ENCODE peak calls at places on chromosome 10, in five cellular contexts. One of them, this sample, is unnamed.
A peak's percentile ranks its signal among the peaks of the same experiment; 100 is the strongest.

GRCh38 chr10:113042961-113043360 is 92.9 kb downstream of the TCF7L2 start:
- DNase-seq in foreskin fibroblast: no peak
- DNase-seq in MM.1S: no peak
- DNase-seq in kidney epithelial cell: no peak
- DNase-seq in colonic mucosa: no peak
- DNase-seq in this sample: no peak

GRCh38 chr10:478471-479245 is 210.8 kb downstream of the DIP2C start:
- DNase-seq in MM.1S: no peak
- DNase-seq in foreskin fibroblast: no peak
- DNase-seq in colonic mucosa: no peak
- DNase-seq in kidney epithelial cell: no peak
- DNase-seq in this sample: no peak

GRCh38 chr10:44902838-44903545 is 8.1 kb upstream of the TMEM72 start:
- DNase-seq in foreskin fibroblast: no peak
- DNase-seq in colonic mucosa: no peak
- DNase-seq in kidney epithelial cell: no peak
- DNase-seq in MM.1S: no peak
- DNase-seq in this sample: no peak

GRCh38 chr10:19954601-19955000 is 138.4 kb downstream of the PLXDC2 start:
- DNase-seq in colonic mucosa: no peak
- DNase-seq in MM.1S: no peak
- DNase-seq in foreskin fibroblast: no peak
- DNase-seq in kidney epithelial cell: no peak
- DNase-seq in this sample: no peak

GRCh38 chr10:2980116-2980515 is 87.2 kb upstream of the PFKP start:
- DNase-seq in MM.1S: no peak
- DNase-seq in kidney epithelial cell: no peak
- DNase-seq in foreskin fibroblast: no peak
- DNase-seq in colonic mucosa: no peak
- DNase-seq in this sample: no peak

GRCh38 chr10:120477723-120478270 is 20.8 kb downstream of the PLPP4 start:
- DNase-seq in colonic mucosa: no peak
- DNase-seq in MM.1S: no peak
- DNase-seq in kidney epithelial cell: no peak
- DNase-seq in foreskin fibroblast: no peak
- DNase-seq in this sample: no peak

GRCh38 chr10:82282782-82283456 is 407.9 kb downstream of the NRG3 start:
- DNase-seq in kidney epithelial cell: no peak
- DNase-seq in colonic mucosa: no peak
- DNase-seq in MM.1S: no peak
- DNase-seq in foreskin fibroblast: peak; percentile 54
- DNase-seq in this sample: no peak

GRCh38 chr10:32155075-32155516 is 98.9 kb upstream of the KIF5B start:
- DNase-seq in colonic mucosa: no peak
- DNase-seq in kidney epithelial cell: no peak
- DNase-seq in MM.1S: no peak
- DNase-seq in foreskin fibroblast: peak; percentile 58
- DNase-seq in this sample: no peak

GRCh38 chr10:43205681-43206390 is 61.0 kb downstream of the RASGEF1A start:
- DNase-seq in foreskin fibroblast: no peak
- DNase-seq in colonic mucosa: no peak
- DNase-seq in kidney epithelial cell: no peak
- DNase-seq in MM.1S: no peak
- DNase-seq in this sample: no peak

GRCh38 chr10:132868995-132869394 is 73.4 kb downstream of the CFAP46 start:
- DNase-seq in MM.1S: no peak
- DNase-seq in colonic mucosa: no peak
- DNase-seq in foreskin fibroblast: no peak
- DNase-seq in kidney epithelial cell: no peak
- DNase-seq in this sample: no peak

GRCh38 chr10:6384031-6384430 is 181.3 kb downstream of the PFKFB3 start:
- DNase-seq in colonic mucosa: no peak
- DNase-seq in kidney epithelial cell: no peak
- DNase-seq in foreskin fibroblast: no peak
- DNase-seq in MM.1S: no peak
- DNase-seq in this sample: no peak

GRCh38 chr10:124725171-124725631 is 19.0 kb downstream of the FAM53B start:
- DNase-seq in MM.1S: peak; percentile 38
- DNase-seq in kidney epithelial cell: no peak
- DNase-seq in colonic mucosa: no peak
- DNase-seq in foreskin fibroblast: no peak
- DNase-seq in this sample: no peak

GRCh38 chr10:97016728-97017473 is 168.9 kb downstream of the SLIT1 start:
- DNase-seq in kidney epithelial cell: no peak
- DNase-seq in foreskin fibroblast: no peak
- DNase-seq in colonic mucosa: no peak
- DNase-seq in MM.1S: peak; percentile 78
- DNase-seq in this sample: no peak
- H3K4me3 ChIP-seq in kidney epithelial cell: no peak overlapping the region
- H3K4me3 ChIP-seq in foreskin fibroblast: no peak overlapping the region
- H3K4me3 ChIP-seq in colonic mucosa: no peak overlapping the region
- H3K4me3 ChIP-seq in MM.1S: no peak overlapping the region
- H3K4me3 ChIP-seq in this sample: no peak overlapping the region

GRCh38 chr10:55410415-55410885 is 609.4 kb upstream of the PCDH15 start:
- DNase-seq in MM.1S: no peak
- DNase-seq in kidney epithelial cell: no peak
- DNase-seq in foreskin fibroblast: no peak
- DNase-seq in colonic mucosa: peak; percentile 29
- DNase-seq in this sample: peak; percentile 47
- TF ChIP-seq CTCF in MM.1S: no peak
- TF ChIP-seq CTCF in kidney epithelial cell: no peak
- TF ChIP-seq CTCF in foreskin fibroblast: peak; percentile 5
- TF ChIP-seq CTCF in colonic mucosa: no peak
- TF ChIP-seq CTCF in this sample: peak; percentile 23

GRCh38 chr10:88991900-88992237 is 1.3 kb downstream of the FAS start:
- DNase-seq in foreskin fibroblast: no peak
- DNase-seq in kidney epithelial cell: no peak
- DNase-seq in colonic mucosa: no peak
- DNase-seq in MM.1S: no peak
- DNase-seq in this sample: no peak

GRCh38 chr10:88996927-88997326 is 6.3 kb downstream of the FAS start:
- DNase-seq in foreskin fibroblast: no peak
- DNase-seq in MM.1S: no peak
- DNase-seq in kidney epithelial cell: no peak
- DNase-seq in colonic mucosa: no peak
- DNase-seq in this sample: no peak

GRCh38 chr10:88994034-88994433 is 3.4 kb downstream of the FAS start:
- DNase-seq in colonic mucosa: peak; percentile 16
- DNase-seq in MM.1S: no peak
- DNase-seq in foreskin fibroblast: peak; percentile 47
- DNase-seq in kidney epithelial cell: no peak
- DNase-seq in this sample: no peak

GRCh38 chr10:88992945-88993537 is 2.4 kb downstream of the FAS start:
- DNase-seq in foreskin fibroblast: peak; percentile 65
- DNase-seq in colonic mucosa: peak; percentile 39
- DNase-seq in kidney epithelial cell: no peak
- DNase-seq in MM.1S: no peak
- DNase-seq in this sample: no peak

DNA sequence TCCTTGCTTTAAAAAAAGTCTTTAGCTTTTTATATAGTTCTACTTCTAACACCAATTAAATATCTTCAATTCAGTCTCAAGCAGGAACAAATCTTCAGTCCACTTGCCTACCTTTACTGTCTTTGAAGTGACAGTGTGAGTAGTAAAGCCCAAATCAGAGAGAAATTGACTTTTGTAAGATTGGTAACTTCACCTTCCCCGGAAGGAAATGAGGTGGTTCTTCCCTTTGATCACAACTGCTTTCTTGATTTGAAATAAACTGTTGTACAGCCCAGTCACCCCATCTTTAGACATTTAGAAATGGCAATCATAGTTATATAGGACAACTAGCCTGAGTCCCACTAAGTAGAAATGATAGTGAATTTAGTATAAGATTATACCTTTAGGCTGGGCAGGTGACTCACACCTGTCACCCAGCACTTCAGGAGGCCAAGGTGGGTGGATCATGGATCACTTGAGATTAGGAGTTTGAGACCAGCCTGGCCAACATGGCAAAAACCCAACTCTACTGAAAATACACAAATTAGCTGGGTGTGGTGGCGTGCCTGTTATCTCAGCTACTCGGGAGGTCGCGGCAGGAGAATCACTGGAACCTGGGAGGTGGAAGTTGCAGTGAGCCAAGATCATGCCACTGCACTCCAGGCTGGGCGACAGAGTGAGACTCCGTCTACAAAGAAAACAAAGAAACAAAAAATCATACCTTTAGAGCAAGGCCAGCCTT is 4.7 kb downstream of the FAS start:
- DNase-seq in foreskin fibroblast: no peak
- DNase-seq in colonic mucosa: peak; percentile 60
- DNase-seq in MM.1S: no peak
- DNase-seq in kidney epithelial cell: no peak
- DNase-seq in this sample: no peak
- H3K4me3 ChIP-seq in foreskin fibroblast: no peak overlapping the region
- H3K4me3 ChIP-seq in colonic mucosa: no peak overlapping the region
- H3K4me3 ChIP-seq in MM.1S: no peak overlapping the region
- H3K4me3 ChIP-seq in kidney epithelial cell: no peak overlapping the region
- H3K4me3 ChIP-seq in this sample: no peak overlapping the region

GRCh38 chr10:114571316-114571999 is 86.6 kb downstream of the ABLIM1 start:
- DNase-seq in foreskin fibroblast: peak; percentile 43
- DNase-seq in colonic mucosa: peak; percentile 72
- DNase-seq in MM.1S: no peak
- DNase-seq in kidney epithelial cell: no peak
- DNase-seq in this sample: peak; percentile 71
- TF ChIP-seq CTCF in foreskin fibroblast: no peak
- TF ChIP-seq CTCF in colonic mucosa: no peak
- TF ChIP-seq CTCF in MM.1S: no peak
- TF ChIP-seq CTCF in kidney epithelial cell: no peak
- TF ChIP-seq CTCF in this sample: no peak

GRCh38 chr10:101130984-101131961 is at the start of gene TLX1:
- DNase-seq in MM.1S: no peak
- DNase-seq in kidney epithelial cell: no peak
- DNase-seq in colonic mucosa: no peak
- DNase-seq in foreskin fibroblast: no peak
- DNase-seq in this sample: no peak

GRCh38 chr10:101130141-101130540 is 959 bp upstream of the TLX1 start:
- DNase-seq in MM.1S: no peak
- DNase-seq in colonic mucosa: no peak
- DNase-seq in kidney epithelial cell: no peak
- DNase-seq in foreskin fibroblast: no peak
- DNase-seq in this sample: no peak

GRCh38 chr10:101133489-101134298 is 2.6 kb downstream of the TLX1 start:
- DNase-seq in MM.1S: no peak
- DNase-seq in kidney epithelial cell: no peak
- DNase-seq in foreskin fibroblast: no peak
- DNase-seq in colonic mucosa: no peak
- DNase-seq in this sample: no peak

GRCh38 chr10:101132636-101133473 is 1.8 kb downstream of the TLX1 start:
- DNase-seq in colonic mucosa: no peak
- DNase-seq in kidney epithelial cell: no peak
- DNase-seq in foreskin fibroblast: no peak
- DNase-seq in MM.1S: no peak
- DNase-seq in this sample: no peak

DNA sequence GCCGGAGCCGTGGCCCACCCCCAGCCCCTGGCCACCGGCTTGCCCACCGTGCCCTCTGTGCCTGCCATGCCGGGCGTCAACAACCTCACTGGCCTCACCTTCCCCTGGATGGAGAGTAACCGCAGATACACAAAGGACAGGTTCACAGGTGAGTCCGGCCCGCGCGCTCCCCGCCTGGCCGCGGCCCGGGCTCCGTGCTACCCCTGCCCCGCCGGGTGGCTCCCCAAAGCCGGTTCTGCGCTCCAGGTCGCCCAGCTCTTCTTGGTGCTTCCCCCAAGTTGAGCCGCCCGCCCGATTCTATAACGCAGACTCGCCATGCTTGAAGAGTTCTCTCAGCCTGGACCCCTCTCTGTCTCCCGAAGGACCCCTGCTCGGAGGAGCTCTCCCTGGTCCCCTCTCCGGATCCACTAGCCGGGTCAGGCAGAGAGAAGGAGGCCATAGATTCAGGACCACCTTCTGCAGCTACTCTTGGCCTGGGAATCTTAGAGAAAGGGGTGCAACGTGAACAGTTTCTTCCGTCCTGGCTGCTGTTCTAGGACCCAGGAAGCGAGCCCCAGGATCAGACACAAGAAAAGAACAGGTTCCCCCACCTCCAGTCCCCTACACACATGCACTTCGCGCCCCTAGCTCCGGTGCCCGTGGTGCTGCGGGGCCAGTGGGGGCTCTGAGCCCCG is 999 bp downstream of the TLX1 start:
- DNase-seq in foreskin fibroblast: no peak
- DNase-seq in MM.1S: no peak
- DNase-seq in colonic mucosa: no peak
- DNase-seq in kidney epithelial cell: no peak
- DNase-seq in this sample: no peak
- H3K4me3 ChIP-seq in foreskin fibroblast: no peak overlapping the region
- H3K4me3 ChIP-seq in MM.1S: no peak overlapping the region
- H3K4me3 ChIP-seq in colonic mucosa: no peak overlapping the region
- H3K4me3 ChIP-seq in kidney epithelial cell: no peak overlapping the region
- H3K4me3 ChIP-seq in this sample: no peak overlapping the region

GRCh38 chr10:25756784-25757183 is 177.2 kb upstream of the MYO3A start:
- DNase-seq in MM.1S: no peak
- DNase-seq in foreskin fibroblast: no peak
- DNase-seq in colonic mucosa: no peak
- DNase-seq in kidney epithelial cell: no peak
- DNase-seq in this sample: no peak

GRCh38 chr10:25753776-25754175 is 180.3 kb upstream of the MYO3A start:
- DNase-seq in kidney epithelial cell: peak; percentile 84
- DNase-seq in foreskin fibroblast: no peak
- DNase-seq in colonic mucosa: no peak
- DNase-seq in MM.1S: no peak
- DNase-seq in this sample: peak; percentile 90

GRCh38 chr10:25758511-25758910 is 175.5 kb upstream of the MYO3A start:
- DNase-seq in foreskin fibroblast: no peak
- DNase-seq in colonic mucosa: no peak
- DNase-seq in MM.1S: no peak
- DNase-seq in kidney epithelial cell: no peak
- DNase-seq in this sample: no peak

GRCh38 chr10:25761937-25762336 is 172.1 kb upstream of the MYO3A start:
- DNase-seq in MM.1S: no peak
- DNase-seq in colonic mucosa: no peak
- DNase-seq in foreskin fibroblast: no peak
- DNase-seq in kidney epithelial cell: no peak
- DNase-seq in this sample: no peak

GRCh38 chr10:25758041-25758457 is 176.0 kb upstream of the MYO3A start:
- DNase-seq in MM.1S: peak; percentile 50
- DNase-seq in kidney epithelial cell: peak; percentile 9
- DNase-seq in colonic mucosa: no peak
- DNase-seq in foreskin fibroblast: no peak
- DNase-seq in this sample: peak; percentile 37
- TF ChIP-seq CTCF in MM.1S: peak; percentile 76
- TF ChIP-seq CTCF in kidney epithelial cell: peak; percentile 80
- TF ChIP-seq CTCF in colonic mucosa: no peak
- TF ChIP-seq CTCF in foreskin fibroblast: no peak
- TF ChIP-seq CTCF in this sample: peak; percentile 91

GRCh38 chr10:110501142-110501937 is 3.6 kb downstream of the DUSP5 start:
- DNase-seq in colonic mucosa: peak; percentile 90
- DNase-seq in MM.1S: peak; percentile 77
- DNase-seq in kidney epithelial cell: peak; percentile 91
- DNase-seq in foreskin fibroblast: peak; percentile 97
- DNase-seq in this sample: peak; percentile 88

GRCh38 chr10:110499796-110500514 is 2.2 kb downstream of the DUSP5 start:
- DNase-seq in colonic mucosa: no peak
- DNase-seq in MM.1S: no peak
- DNase-seq in foreskin fibroblast: no peak
- DNase-seq in kidney epithelial cell: no peak
- DNase-seq in this sample: no peak

GRCh38 chr10:110502072-110502845 is 4.6 kb downstream of the DUSP5 start:
- DNase-seq in kidney epithelial cell: no peak
- DNase-seq in MM.1S: peak; percentile 36
- DNase-seq in colonic mucosa: no peak
- DNase-seq in foreskin fibroblast: no peak
- DNase-seq in this sample: no peak

GRCh38 chr10:110498982-110499795 is 1.5 kb downstream of the DUSP5 start:
- DNase-seq in foreskin fibroblast: peak; percentile 72
- DNase-seq in kidney epithelial cell: no peak
- DNase-seq in colonic mucosa: peak; percentile 53
- DNase-seq in MM.1S: peak; percentile 79
- DNase-seq in this sample: no peak

GRCh38 chr10:110500515-110500905 is 2.8 kb downstream of the DUSP5 start:
- DNase-seq in MM.1S: peak; percentile 28
- DNase-seq in foreskin fibroblast: peak; percentile 87
- DNase-seq in colonic mucosa: no peak
- DNase-seq in kidney epithelial cell: no peak
- DNase-seq in this sample: no peak
- H3K4me3 ChIP-seq in MM.1S: peak overlapping the region; percentile 86
- H3K4me3 ChIP-seq in foreskin fibroblast: peak overlapping the region; percentile 85
- H3K4me3 ChIP-seq in colonic mucosa: no peak overlapping the region
- H3K4me3 ChIP-seq in kidney epithelial cell: peak overlapping the region; percentile 64
- H3K4me3 ChIP-seq in this sample: peak overlapping the region; percentile 79